ENCODE peak calls at places on chromosomes 11 and 22, in five cellular contexts. H is gastrocnemius medialis, E is body of pancreas, P is heart left ventricle, K is esophagus squamous epithelium. I is an unnamed sample.

GRCh38 chr11:107457205-107457557 is 444 bp downstream of the CWF19L2 start:
- DNase-seq in K (no peak), E (no peak), H (no peak), P (no peak), I (no peak)

GRCh38 chr11:123461164-123461563 is 31.1 kb downstream of the GRAMD1B start:
- DNase-seq in H (peak; percentile 89), P (peak; percentile 73), E (no peak), K (no peak), I (peak; percentile 70)

GRCh38 chr11:126123686-126124085 is 61.0 kb upstream of the CDON start:
- DNase-seq in P (no peak), E (no peak), K (no peak), H (no peak), I (no peak)

GRCh38 chr11:120029321-120029720 is 108.6 kb downstream of the TRIM29 start:
- DNase-seq in P (no peak), H (no peak), K (no peak), E (no peak), I (no peak)

GRCh38 chr11:44973634-44974401 is 23.1 kb upstream of the TP53I11 start:
- DNase-seq in P (no peak), K (no peak), H (no peak), E (no peak), I (no peak)

GRCh38 chr11:73761403-73761945 is 600 bp upstream of the RAB6A start:
- DNase-seq in P (no peak), K (no peak), H (no peak), E (no peak), I (no peak)

GRCh38 chr11:34926831-34927132 is 10.4 kb downstream of the PDHX start:
- DNase-seq in K (no peak), P (no peak), E (no peak), H (no peak), I (no peak)

GRCh38 chr11:59944761-59945160 is 6.5 kb downstream of the OOSP1 start:
- DNase-seq in H (no peak), P (no peak), K (no peak), E (no peak), I (no peak)

GRCh38 chr11:72041364-72042058 is 38.8 kb downstream of the NUMA1 start:
- DNase-seq in E (peak; percentile 88), K (no peak), H (peak; percentile 76), P (peak; percentile 77), I (peak; percentile 87)

GRCh38 chr11:46593550-46594382 is at the start of gene AMBRA1:
- DNase-seq in E (peak; percentile 91), P (peak; percentile 88), H (peak; percentile 82), K (peak; percentile 51), I (peak; percentile 85)

GRCh38 chr22:32849501-32849900 is 48.0 kb downstream of the TIMP3 start:
- DNase-seq in E (no peak), P (no peak), K (no peak), H (no peak), I (no peak)

GRCh38 chr11:76515494-76515893 is 70.7 kb downstream of the EMSY start:
- DNase-seq in H (no peak), E (no peak), P (no peak), K (no peak), I (no peak)

GRCh38 chr22:39091136-39092081 is 5.6 kb upstream of the APOBEC3H start:
- DNase-seq in K (no peak), H (no peak), P (no peak), E (no peak), I (no peak)

GRCh38 chr22:31477329-31477728 is 12.3 kb downstream of the EIF4ENIF1 start:
- DNase-seq in K (no peak), H (no peak), E (no peak), P (no peak), I (no peak)

GRCh38 chr11:93542753-93543246 is 391 bp downstream of the SMCO4 start:
- DNase-seq in H (no peak), E (peak; percentile 38), K (no peak), P (no peak), I (no peak)

GRCh38 chr11:95556342-95557151 is 233.0 kb downstream of the FAM76B start:
- DNase-seq in H (no peak), K (no peak), P (no peak), E (no peak), I (no peak)

GRCh38 chr22:49969751-49970527 is 9.4 kb downstream of the PIM3 start:
- DNase-seq in K (no peak), P (no peak), H (no peak), E (no peak), I (no peak)

GRCh38 chr22:45083659-45084305 is 74.0 kb upstream of the PHF21B start:
- DNase-seq in E (no peak), K (no peak), H (no peak), P (no peak), I (no peak)

GRCh38 chr11:110490886-110491285 is 61.1 kb downstream of the FDX1 start:
- DNase-seq in P (no peak), K (no peak), E (peak; percentile 21), H (peak; percentile 12), I (no peak)

GRCh38 chr22:23683545-23683944 is 7.3 kb upstream of the RGL4 start:
- DNase-seq in K (no peak), P (no peak), E (no peak), H (no peak), I (no peak)

GRCh38 chr11:105056446-105056845 is 11.3 kb upstream of the CARD16 start:
- DNase-seq in E (no peak), K (no peak), P (no peak), H (no peak), I (no peak)

DNA sequence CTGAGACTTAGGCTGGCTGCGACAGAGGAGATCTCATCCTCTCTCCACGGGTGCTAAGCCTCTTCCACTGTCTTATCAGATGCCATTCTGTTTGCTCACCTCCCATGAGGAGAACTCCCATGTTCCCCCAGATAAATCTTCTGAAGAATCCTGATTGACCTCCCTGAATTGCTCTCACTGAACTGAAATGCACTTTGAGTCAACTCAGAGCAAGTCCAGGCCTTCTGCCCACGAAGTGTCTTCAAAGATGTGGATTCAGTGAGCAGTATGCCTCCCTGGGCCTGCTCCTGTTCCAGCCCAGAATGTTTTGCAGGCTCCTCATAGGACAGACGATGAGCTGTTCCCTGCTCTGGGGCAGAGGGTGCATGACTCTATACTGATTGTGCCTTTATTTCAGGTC is 17.4 kb downstream of the TUB start:
- DNase-seq in E (no peak), H (no peak), K (no peak), P (no peak), I (no peak)
- H3K36me3 ChIP-seq in E (no peaks in the 10 kb centered on the region), H (no peaks in the 10 kb centered on the region), K (no peaks in the 10 kb centered on the region), P (peaks cover 54% of the 10 kb centered on the region), I (no peaks in the 10 kb centered on the region)

GRCh38 chr11:122189259-122189658 is 73.2 kb upstream of the BLID start:
- DNase-seq in K (no peak), H (no peak), E (no peak), P (no peak), I (no peak)
- TF ChIP-seq POLR2A in K (no peak), H (no peak), E (no peak), P (no peak), I (no peak)

DNA sequence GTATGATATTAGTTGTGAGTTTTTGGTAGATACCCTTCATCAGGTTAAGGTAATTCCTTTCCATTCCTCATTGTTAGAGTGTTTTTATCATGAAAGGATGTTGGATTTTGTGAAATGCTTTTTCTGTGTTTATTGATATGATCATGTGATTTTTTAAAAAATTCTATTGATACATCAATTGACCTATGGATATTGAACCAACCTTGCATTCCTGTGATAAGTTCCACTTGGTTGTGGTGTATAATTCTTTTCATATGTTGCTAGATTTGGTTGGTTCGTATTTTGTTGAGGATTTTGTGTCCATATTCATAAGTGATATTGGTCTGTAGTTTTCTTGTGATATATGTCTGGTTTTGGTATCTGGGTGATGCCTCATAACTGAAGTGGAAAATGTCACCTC is 6.7 kb downstream of the ANKRD13D start:
- DNase-seq in P (no peak), H (no peak), E (no peak), K (no peak), I (no peak)
- H3K36me3 ChIP-seq in P (peaks cover 34% of the 10 kb centered on the region), H (peaks cover 11% of the 10 kb centered on the region), E (no peaks in the 10 kb centered on the region), K (peaks cover 48% of the 10 kb centered on the region), I (no peaks in the 10 kb centered on the region)

GRCh38 chr11:68014157-68014965 is 4.2 kb downstream of the ALDH3B1 start:
- DNase-seq in E (peak; percentile 61), K (no peak), H (no peak), P (no peak), I (peak; percentile 71)
- TF ChIP-seq POLR2A in E (no peak), K (peak; percentile 10), H (no peak), P (no peak), I (no peak)

GRCh38 chr11:70429428-70429705 is 31.0 kb downstream of the CTTN start:
- DNase-seq in P (no peak), E (no peak), K (no peak), H (no peak), I (no peak)
- H3K36me3 ChIP-seq in P (peaks cover 88% of the 10 kb centered on the region), E (peaks cover 15% of the 10 kb centered on the region), K (peaks cover 46% of the 10 kb centered on the region), H (peaks cover 93% of the 10 kb centered on the region), I (peaks cover 5% of the 10 kb centered on the region)

GRCh38 chr22:37675930-37676571 is 615 bp downstream of the LGALS1 start:
- DNase-seq in E (peak; percentile 40), H (peak; percentile 84), P (peak; percentile 73), K (no peak), I (no peak)

GRCh38 chr22:37672920-37673453 is 2.4 kb upstream of the LGALS1 start:
- DNase-seq in P (no peak), K (no peak), E (no peak), H (no peak), I (no peak)

GRCh38 chr22:37676691-37677627 is 1.5 kb downstream of the LGALS1 start:
- DNase-seq in P (peak; percentile 88), E (peak; percentile 89), K (peak; percentile 71), H (peak; percentile 73), I (peak; percentile 90)

GRCh38 chr22:37674248-37674647 is 1.2 kb upstream of the LGALS1 start:
- DNase-seq in H (no peak), E (no peak), P (no peak), K (no peak), I (no peak)

GRCh38 chr22:37674951-37675929 is at the start of gene LGALS1:
- DNase-seq in E (peak; percentile 93), K (no peak), P (peak; percentile 98), H (peak; percentile 92), I (peak; percentile 96)
- TF ChIP-seq POLR2A in E (no peak), K (peak; percentile 42), P (peak; percentile 53), H (peak; percentile 49), I (no peak)

DNA sequence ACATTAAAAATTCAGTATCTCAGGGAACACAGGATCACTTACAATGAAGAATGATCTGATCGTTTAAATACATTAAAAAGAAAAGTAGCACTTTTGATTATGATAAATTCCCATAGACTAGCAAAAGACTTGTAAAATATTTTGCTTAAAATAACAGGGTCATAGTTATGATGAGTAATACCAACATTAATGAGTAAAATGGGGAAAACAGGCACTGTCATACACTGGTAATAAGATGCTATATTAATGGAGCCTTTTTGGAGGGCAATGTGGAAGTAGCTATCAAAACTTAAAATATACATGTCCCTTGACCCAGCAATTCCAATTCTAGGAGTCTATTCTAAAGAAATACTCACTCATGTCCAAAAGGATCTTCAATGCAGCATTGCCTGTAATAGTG is 61.8 kb upstream of the CLNS1A start:
- DNase-seq in P (no peak), E (no peak), H (no peak), K (no peak), I (no peak)
- H3K36me3 ChIP-seq in P (peaks cover 22% of the 10 kb centered on the region), E (peaks cover 3% of the 10 kb centered on the region), H (peaks cover 43% of the 10 kb centered on the region), K (peaks cover 11% of the 10 kb centered on the region), I (peaks cover 3% of the 10 kb centered on the region)

I was measured in breast epithelium.